ENCODE peak calls at places on chromosomes 2 and 18, in six cellular contexts. L is tibial artery; O is sigmoid colon; Y is hepatocyte; R is naive thymus-derived CD4-positive, alpha-beta T cell; B is Peyer's patch. S is an unnamed sample. For H3K36me3, the result is how much of the 10 kb centered on the place peaks cover.

GRCh38 chr2:222882484-222882928 is 21.7 kb downstream of the ACSL3 start:
- DNase-seq in L (no peak), O (no peak), Y (no peak), R (no peak), B (no peak), S (no peak)

GRCh38 chr2:54081574-54081973 is 33.8 kb upstream of the ACYP2 start:
- DNase-seq in L (no peak), O (no peak), Y (no peak), R (no peak), B (no peak), S (no peak)

GRCh38 chr2:173656086-173656485 is 301.4 kb downstream of the CDCA7 start:
- DNase-seq in L (no peak), O (no peak), Y (no peak), R (no peak), B (no peak), S (no peak)

GRCh38 chr2:96730212-96730611 is 9.7 kb downstream of the LMAN2L start:
- DNase-seq in L (no peak), O (no peak), Y (no peak), R (no peak), B (no peak), S (no peak)

GRCh38 chr2:64023485-64024258 is 4.4 kb upstream of the VPS54 start:
- DNase-seq in L (no peak), O (no peak), Y (no peak), R (no peak), B (no peak), S (no peak)

GRCh38 chr18:70491734-70492348 is 203.0 kb downstream of the SOCS6 start:
- DNase-seq in L (peak), O (no peak), Y (peak), R (peak), B (peak), S (peak)

GRCh38 chr2:15242936-15243461 is 318.1 kb downstream of the NBAS start:
- DNase-seq in L (no peak), O (no peak), Y (no peak), R (no peak), B (no peak), S (no peak)

GRCh38 chr18:5518899-5519371 is 24.9 kb downstream of the EPB41L3 start:
- DNase-seq in L (no peak), O (no peak), Y (peak), R (no peak), B (no peak), S (no peak)

GRCh38 chr2:142504754-142505153 is 372.7 kb upstream of the KYNU start:
- DNase-seq in L (no peak), O (no peak), Y (no peak), R (no peak), B (no peak), S (no peak)

GRCh38 chr2:66508358-66509071 is 73.6 kb downstream of the MEIS1 start:
- DNase-seq in L (no peak), O (no peak), Y (no peak), R (no peak), B (no peak), S (no peak)

GRCh38 chr2:8107979-8108378 is 573.9 kb upstream of the ID2 start:
- DNase-seq in L (no peak), O (no peak), Y (no peak), R (no peak), B (no peak), S (no peak)

GRCh38 chr18:65753520-65753919 is 2.7 kb downstream of the CDH7 start:
- DNase-seq in L (no peak), O (no peak), Y (peak), R (no peak), B (no peak), S (no peak)

GRCh38 chr18:2551425-2551824 is 19.9 kb downstream of the METTL4 start:
- DNase-seq in L (no peak), O (no peak), Y (no peak), R (no peak), B (no peak), S (no peak)

GRCh38 chr2:230498506-230499107 is 82.6 kb downstream of the SP100 start:
- DNase-seq in L (no peak), O (no peak), Y (no peak), R (no peak), B (no peak), S (no peak)

GRCh38 chr2:108594982-108595464 is 60.8 kb downstream of the LIMS1 start:
- DNase-seq in L (no peak), O (no peak), Y (no peak), R (no peak), B (no peak), S (no peak)

GRCh38 chr18:50126466-50126865 is 68.5 kb downstream of the MYO5B start:
- DNase-seq in L (no peak), O (no peak), Y (no peak), R (no peak), B (no peak), S (no peak)

GRCh38 chr2:64017811-64018714 is 1.2 kb downstream of the VPS54 start:
- DNase-seq in L (no peak), O (no peak), Y (peak), R (no peak), B (no peak), S (no peak)

GRCh38 chr2:191030521-191031154 is 16.7 kb upstream of the STAT1 start:
- DNase-seq in L (no peak), O (no peak), Y (peak), R (peak), B (no peak), S (no peak)

GRCh38 chr2:55137024-55137958 is 87.0 kb upstream of the RTN4 start:
- DNase-seq in L (no peak), O (no peak), Y (no peak), R (no peak), B (peak), S (no peak)

GRCh38 chr2:174691203-174691779 is 73.0 kb downstream of the CHRNA1 start:
- DNase-seq in L (no peak), O (no peak), Y (no peak), R (no peak), B (no peak), S (no peak)

GRCh38 chr2:77479895-77480294 is 42.3 kb downstream of the LRRTM4 start:
- DNase-seq in L (no peak), O (no peak), Y (no peak), R (no peak), B (no peak), S (no peak)

GRCh38 chr2:108315408-108316193 is 26.9 kb downstream of the SULT1C2 start:
- DNase-seq in L (no peak), O (no peak), Y (peak), R (no peak), B (no peak), S (no peak)

GRCh38 chr18:54584065-54584464 is 7.0 kb upstream of the DYNAP start:
- DNase-seq in L (no peak), O (no peak), Y (no peak), R (no peak), B (no peak), S (no peak)

GRCh38 chr2:74374509-74375205 is 5.5 kb downstream of the DCTN1 start:
- DNase-seq in L (peak), O (peak), Y (peak), R (no peak), B (peak), S (no peak)

GRCh38 chr2:100878000-100878786 is 58.3 kb downstream of the NPAS2 start:
- DNase-seq in L (no peak), O (peak), Y (no peak), R (no peak), B (no peak), S (no peak)

GRCh38 chr2:100881629-100882028 is 61.7 kb downstream of the NPAS2 start:
- DNase-seq in L (no peak), O (no peak), Y (no peak), R (no peak), B (no peak), S (no peak)

GRCh38 chr2:100880730-100881129 is 60.8 kb downstream of the NPAS2 start:
- DNase-seq in L (no peak), O (no peak), Y (no peak), R (no peak), B (no peak), S (no peak)

GRCh38 chr2:100877555-100877954 is 57.6 kb downstream of the NPAS2 start:
- DNase-seq in L (no peak), O (no peak), Y (no peak), R (no peak), B (no peak), S (no peak)

DNA sequence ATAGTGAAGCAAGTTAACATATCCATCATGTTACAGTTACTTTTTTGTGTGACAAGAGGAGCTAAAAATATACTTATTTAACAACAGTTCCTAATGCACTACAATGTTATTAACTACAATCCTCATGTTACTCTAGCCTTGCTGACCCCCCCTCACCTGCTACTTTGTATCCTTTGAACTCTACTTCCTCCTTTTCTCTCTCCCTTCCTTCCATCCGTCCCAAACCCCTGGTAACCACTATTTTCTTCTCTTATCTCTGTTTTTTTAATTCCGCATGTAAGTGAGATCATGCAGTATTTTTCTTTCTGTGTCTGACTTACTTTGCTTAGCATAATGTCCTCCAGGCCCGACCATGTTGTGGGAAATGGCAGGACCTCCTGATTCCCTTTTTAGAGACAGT is 59.4 kb downstream of the NPAS2 start:
- DNase-seq in L (no peak), O (no peak), Y (no peak), R (no peak), B (no peak), S (no peak)
- H3K36me3 ChIP-seq in L (under half), O (under half), Y (under half), R (under half), B (under half), S (under half)

GRCh38 chr2:168559187-168559586 is 103.1 kb downstream of the CERS6 start:
- DNase-seq in L (no peak), O (no peak), Y (peak), R (no peak), B (peak), S (no peak)
- H3K36me3 ChIP-seq in L (under half), O (under half), Y (under half), R (under half), B (under half), S (under half)

GRCh38 chr2:224801360-224801759 is 85.2 kb upstream of the CCDC195 start:
- DNase-seq in L (no peak), O (no peak), Y (no peak), R (no peak), B (no peak), S (no peak)

GRCh38 chr2:224802407-224802806 is 86.2 kb upstream of the CCDC195 start:
- DNase-seq in L (no peak), O (no peak), Y (no peak), R (no peak), B (no peak), S (no peak)

GRCh38 chr2:224807153-224807964 is 91.2 kb upstream of the CCDC195 start:
- DNase-seq in L (no peak), O (no peak), Y (no peak), R (no peak), B (no peak), S (no peak)
- H3K36me3 ChIP-seq in L (under half), O (under half), Y (under half), R (under half), B (under half), S (half or more)

GRCh38 chr2:150472122-150472899 is 15.2 kb downstream of the RND3 start:
- DNase-seq in L (peak), O (peak), Y (peak), R (no peak), B (peak), S (no peak)
- H3K36me3 ChIP-seq in L (under half), O (under half), Y (under half), R (under half), B (under half), S (under half)

GRCh38 chr18:31857516-31858106 is 85.3 kb downstream of the TRAPPC8 start:
- DNase-seq in L (no peak), O (no peak), Y (no peak), R (no peak), B (no peak), S (no peak)
- H3K36me3 ChIP-seq in L (half or more), O (under half), Y (under half), R (under half), B (under half), S (under half)

DNA sequence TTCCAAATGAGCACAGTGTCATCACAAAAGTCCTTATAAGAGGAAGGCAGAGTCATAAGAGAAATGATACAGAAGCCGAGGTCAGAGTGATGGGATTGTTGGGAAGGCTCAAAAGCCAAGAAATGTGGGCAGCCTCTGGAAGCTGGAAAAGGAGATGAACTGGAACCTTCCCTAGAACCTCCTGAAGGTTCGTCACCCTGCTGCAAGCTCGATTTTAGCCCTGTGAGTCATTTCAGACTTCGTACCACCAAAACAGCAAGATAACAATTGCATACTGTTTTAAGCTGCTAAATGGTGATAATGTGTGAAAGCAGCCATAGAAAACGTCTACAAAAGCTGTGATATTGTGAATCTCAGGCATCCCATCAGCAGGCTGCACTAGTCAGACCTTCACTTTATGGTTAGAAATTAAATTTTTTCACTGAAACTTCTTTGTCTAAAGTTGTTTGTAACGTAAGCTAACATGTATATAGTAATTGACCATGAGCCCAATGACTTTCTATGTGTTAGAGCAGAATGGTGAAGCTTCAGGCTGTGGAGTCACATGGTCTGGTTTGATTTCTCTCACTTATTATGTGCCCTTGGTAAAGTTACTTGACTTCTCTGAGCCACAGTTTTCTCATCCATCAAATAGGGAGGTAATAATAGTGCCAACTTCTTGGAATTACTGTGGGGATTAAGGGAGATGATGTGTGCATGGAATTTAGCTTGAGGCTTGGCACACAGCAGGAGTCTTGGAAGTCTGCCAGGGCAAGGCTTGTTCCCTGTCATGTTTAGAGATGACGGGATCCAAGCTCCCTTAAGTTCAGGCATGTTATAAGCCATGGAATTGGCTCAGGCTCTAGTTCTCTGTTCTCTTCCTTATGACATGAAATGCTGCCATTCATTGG is 132.0 kb upstream of the CCDC195 start:
- DNase-seq in L (peak), O (no peak), Y (peak), R (no peak), B (no peak), S (no peak)
- H3K36me3 ChIP-seq in L (under half), O (under half), Y (under half), R (under half), B (under half), S (half or more)

GRCh38 chr2:27973592-27973991 is 83.1 kb downstream of the BABAM2 start:
- DNase-seq in L (no peak), O (no peak), Y (peak), R (no peak), B (no peak), S (no peak)

GRCh38 chr2:27972311-27972710 is 81.8 kb downstream of the BABAM2 start:
- DNase-seq in L (no peak), O (no peak), Y (no peak), R (no peak), B (no peak), S (no peak)

GRCh38 chr2:27980242-27980641 is 89.7 kb downstream of the BABAM2 start:
- DNase-seq in L (no peak), O (no peak), Y (no peak), R (no peak), B (no peak), S (no peak)

DNA sequence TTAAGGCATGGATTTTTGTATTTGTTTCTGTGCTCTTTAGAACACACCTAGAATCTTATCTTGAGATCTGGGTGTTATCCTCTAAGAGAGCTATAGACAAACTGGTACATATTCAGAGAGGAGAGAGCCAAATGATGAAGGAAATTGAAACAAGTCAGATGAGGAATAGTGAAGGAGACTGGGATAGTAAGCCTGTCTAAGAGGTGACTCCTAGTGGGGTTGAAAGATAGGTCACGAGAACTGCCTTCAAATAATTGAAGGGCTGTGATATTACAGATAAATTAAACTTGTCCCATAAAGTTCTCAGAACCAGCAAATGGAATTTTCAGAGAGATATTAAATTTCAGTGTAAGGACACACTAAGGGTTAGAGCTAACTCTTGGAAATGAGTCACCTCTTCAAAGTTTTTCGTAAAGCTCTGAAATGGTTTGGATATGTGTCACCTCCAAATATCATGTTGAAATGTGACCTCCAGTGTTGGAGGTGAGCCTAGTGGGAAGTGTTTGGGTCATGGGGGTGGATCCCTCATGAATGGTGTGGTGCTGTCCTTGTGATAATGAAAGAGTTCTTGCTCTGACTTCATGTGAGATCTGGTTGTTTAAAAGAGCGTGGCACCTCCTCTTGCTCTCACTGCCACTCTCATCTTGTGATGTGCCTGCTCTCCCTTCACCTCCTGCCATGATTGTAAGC is 87.2 kb downstream of the BABAM2 start:
- DNase-seq in L (no peak), O (no peak), Y (no peak), R (no peak), B (no peak), S (no peak)
- H3K36me3 ChIP-seq in L (under half), O (under half), Y (under half), R (under half), B (under half), S (under half)

DNA sequence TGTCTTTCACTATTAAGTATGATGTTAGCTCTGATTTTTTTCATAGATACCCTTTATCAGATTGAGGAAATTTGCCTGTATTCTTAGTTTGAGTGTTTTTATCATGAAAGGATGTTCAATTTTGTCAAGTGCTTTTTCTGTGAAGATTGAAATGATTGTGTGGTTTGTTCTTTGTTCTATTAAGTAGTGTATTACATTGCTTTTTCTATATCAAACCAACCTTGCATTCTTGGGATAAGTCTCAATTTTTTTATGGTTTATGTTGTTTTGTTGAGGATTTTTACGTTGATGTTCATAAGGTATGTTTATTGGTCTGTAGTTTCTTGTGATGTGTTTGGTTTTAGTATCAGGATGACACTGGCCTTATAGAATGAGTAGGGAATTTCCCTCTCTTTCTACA is 19.1 kb downstream of the PDK1 start:
- DNase-seq in L (no peak), O (no peak), Y (no peak), R (no peak), B (no peak), S (no peak)
- H3K36me3 ChIP-seq in L (half or more), O (under half), Y (under half), R (under half), B (under half), S (under half)

S was measured in CD8-positive, alpha-beta T cell.